ENCODE peak calls at places on chromosomes 6 and 20, in six cellular contexts. One of them, this sample, is unnamed. For H3K36me3, the result is how much of the 10 kb centered on the place peaks cover.

GRCh38 chr20:24762791-24763350 is 186.2 kb upstream of the CST7 start:
- DNase-seq in SK-N-SH: no peak
- DNase-seq in fibroblast of lung: no peak
- DNase-seq in astrocyte: no peak
- DNase-seq in GM23248: no peak
- DNase-seq in PC-3: no peak
- DNase-seq in this sample: no peak

GRCh38 chr6:150813319-150813992 is 52.0 kb upstream of the MTHFD1L start:
- DNase-seq in SK-N-SH: no peak
- DNase-seq in fibroblast of lung: peak
- DNase-seq in astrocyte: peak
- DNase-seq in GM23248: peak
- DNase-seq in PC-3: peak
- DNase-seq in this sample: no peak

GRCh38 chr20:6081236-6081635 is 27.4 kb upstream of the LRRN4 start:
- DNase-seq in SK-N-SH: no peak
- DNase-seq in fibroblast of lung: peak
- DNase-seq in astrocyte: peak
- DNase-seq in GM23248: peak
- DNase-seq in PC-3: peak
- DNase-seq in this sample: no peak

GRCh38 chr20:3710027-3710426 is 2.4 kb downstream of the SIGLEC1 start:
- DNase-seq in SK-N-SH: no peak
- DNase-seq in fibroblast of lung: no peak
- DNase-seq in astrocyte: no peak
- DNase-seq in GM23248: no peak
- DNase-seq in PC-3: no peak
- DNase-seq in this sample: no peak

GRCh38 chr6:64680446-64680845 is 1026.6 kb downstream of the EYS start:
- DNase-seq in SK-N-SH: no peak
- DNase-seq in fibroblast of lung: peak
- DNase-seq in astrocyte: peak
- DNase-seq in GM23248: no peak
- DNase-seq in PC-3: peak
- DNase-seq in this sample: no peak

GRCh38 chr20:62165762-62166399 is 16.9 kb upstream of the MTG2 start:
- DNase-seq in SK-N-SH: no peak
- DNase-seq in fibroblast of lung: no peak
- DNase-seq in astrocyte: no peak
- DNase-seq in GM23248: no peak
- DNase-seq in PC-3: no peak
- DNase-seq in this sample: no peak

GRCh38 chr6:41577865-41578713 is 31.9 kb downstream of the FOXP4 start:
- DNase-seq in SK-N-SH: peak
- DNase-seq in fibroblast of lung: peak
- DNase-seq in astrocyte: peak
- DNase-seq in GM23248: peak
- DNase-seq in PC-3: peak
- DNase-seq in this sample: peak

GRCh38 chr6:93496548-93496947 is 77.2 kb upstream of the EPHA7 start:
- DNase-seq in SK-N-SH: no peak
- DNase-seq in fibroblast of lung: no peak
- DNase-seq in astrocyte: no peak
- DNase-seq in GM23248: no peak
- DNase-seq in PC-3: peak
- DNase-seq in this sample: no peak

GRCh38 chr6:46352541-46353267 is 138.5 kb downstream of the RCAN2 start:
- DNase-seq in SK-N-SH: no peak
- DNase-seq in fibroblast of lung: no peak
- DNase-seq in astrocyte: no peak
- DNase-seq in GM23248: no peak
- DNase-seq in PC-3: peak
- DNase-seq in this sample: no peak

GRCh38 chr20:41425180-41425884 is 58.7 kb upstream of the EMILIN3 start:
- DNase-seq in SK-N-SH: no peak
- DNase-seq in fibroblast of lung: peak
- DNase-seq in astrocyte: peak
- DNase-seq in GM23248: peak
- DNase-seq in PC-3: no peak
- DNase-seq in this sample: no peak
- H3K36me3 ChIP-seq in SK-N-SH: half or more
- H3K36me3 ChIP-seq in fibroblast of lung: under half
- H3K36me3 ChIP-seq in astrocyte: under half
- H3K36me3 ChIP-seq in GM23248: under half
- H3K36me3 ChIP-seq in PC-3: under half
- H3K36me3 ChIP-seq in this sample: under half

GRCh38 chr6:155524249-155524651 is 68.6 kb upstream of the NOX3 start:
- DNase-seq in SK-N-SH: no peak
- DNase-seq in fibroblast of lung: peak
- DNase-seq in astrocyte: peak
- DNase-seq in GM23248: peak
- DNase-seq in PC-3: peak
- DNase-seq in this sample: no peak
- H2AFZ ChIP-seq in SK-N-SH: no peak
- H2AFZ ChIP-seq in fibroblast of lung: no peak
- H2AFZ ChIP-seq in astrocyte: no peak
- H2AFZ ChIP-seq in GM23248: no peak
- H2AFZ ChIP-seq in PC-3: peak
- H2AFZ ChIP-seq in this sample: no peak

GRCh38 chr6:160085226-160085625 is 36.4 kb upstream of the SLC22A1 start:
- DNase-seq in SK-N-SH: no peak
- DNase-seq in fibroblast of lung: no peak
- DNase-seq in astrocyte: no peak
- DNase-seq in GM23248: no peak
- DNase-seq in PC-3: no peak
- DNase-seq in this sample: no peak
- H3K36me3 ChIP-seq in SK-N-SH: half or more
- H3K36me3 ChIP-seq in fibroblast of lung: under half
- H3K36me3 ChIP-seq in astrocyte: under half
- H3K36me3 ChIP-seq in GM23248: under half
- H3K36me3 ChIP-seq in PC-3: under half
- H3K36me3 ChIP-seq in this sample: under half

DNA sequence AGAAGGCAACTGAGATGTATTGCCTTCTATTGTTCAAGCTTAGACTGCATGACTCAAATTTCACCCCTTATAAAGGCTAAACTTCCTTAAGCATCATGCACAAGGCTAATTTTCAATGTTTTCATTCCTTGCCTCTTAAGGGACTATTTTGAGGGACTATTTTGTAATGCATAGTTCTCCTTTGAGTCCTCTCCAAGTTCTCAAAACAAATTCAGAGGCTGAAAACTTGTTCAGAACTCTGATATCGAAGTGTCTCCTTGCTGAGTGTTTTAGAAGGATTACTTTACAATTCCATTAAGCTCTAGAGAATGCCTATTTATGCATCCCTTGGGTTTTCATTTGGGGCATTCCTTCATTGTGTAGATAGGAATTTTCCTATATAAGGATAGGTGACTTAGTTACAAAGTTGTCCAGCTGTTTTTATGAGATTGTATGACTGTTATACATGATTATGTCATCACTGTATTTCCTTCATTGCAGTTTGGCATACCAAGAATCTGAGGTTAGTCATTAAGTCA is 41.7 kb downstream of the COL19A1 start:
- DNase-seq in SK-N-SH: no peak
- DNase-seq in fibroblast of lung: peak
- DNase-seq in astrocyte: peak
- DNase-seq in GM23248: peak
- DNase-seq in PC-3: no peak
- DNase-seq in this sample: no peak
- H2AFZ ChIP-seq in SK-N-SH: no peak
- H2AFZ ChIP-seq in fibroblast of lung: no peak
- H2AFZ ChIP-seq in astrocyte: peak
- H2AFZ ChIP-seq in GM23248: no peak
- H2AFZ ChIP-seq in PC-3: no peak
- H2AFZ ChIP-seq in this sample: no peak

DNA sequence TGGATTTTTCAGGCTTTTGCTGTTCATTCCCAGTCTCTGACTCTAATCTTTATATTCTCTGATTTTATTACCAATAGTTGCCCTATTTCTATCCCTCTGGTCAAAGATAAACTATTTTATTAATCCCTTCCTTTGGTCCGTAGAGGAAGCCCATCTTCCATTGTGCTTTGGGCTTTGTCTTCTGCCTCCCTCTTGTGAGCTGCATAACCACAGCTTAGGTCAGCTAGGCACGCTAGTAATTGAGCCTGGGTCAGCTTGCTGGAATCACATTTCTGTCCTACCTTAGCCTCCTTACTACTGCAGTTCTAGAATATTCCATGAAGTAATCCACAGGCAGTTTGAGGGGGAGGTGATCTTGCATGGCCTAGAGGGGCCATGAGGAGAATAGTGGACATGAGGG is 49.4 kb downstream of the TRMT11 start:
- DNase-seq in SK-N-SH: no peak
- DNase-seq in fibroblast of lung: no peak
- DNase-seq in astrocyte: no peak
- DNase-seq in GM23248: no peak
- DNase-seq in PC-3: no peak
- DNase-seq in this sample: no peak
- H3K36me3 ChIP-seq in SK-N-SH: half or more
- H3K36me3 ChIP-seq in fibroblast of lung: under half
- H3K36me3 ChIP-seq in astrocyte: under half
- H3K36me3 ChIP-seq in GM23248: under half
- H3K36me3 ChIP-seq in PC-3: under half
- H3K36me3 ChIP-seq in this sample: half or more

GRCh38 chr6:74250161-74250560 is 554.2 kb downstream of the CD109 start:
- DNase-seq in SK-N-SH: no peak
- DNase-seq in fibroblast of lung: peak
- DNase-seq in astrocyte: peak
- DNase-seq in GM23248: no peak
- DNase-seq in PC-3: no peak
- DNase-seq in this sample: no peak
- H2AFZ ChIP-seq in SK-N-SH: no peak
- H2AFZ ChIP-seq in fibroblast of lung: no peak
- H2AFZ ChIP-seq in astrocyte: no peak
- H2AFZ ChIP-seq in GM23248: no peak
- H2AFZ ChIP-seq in PC-3: no peak
- H2AFZ ChIP-seq in this sample: no peak

GRCh38 chr6:161100072-161100471 is 108.5 kb downstream of the MAP3K4 start:
- DNase-seq in SK-N-SH: no peak
- DNase-seq in fibroblast of lung: no peak
- DNase-seq in astrocyte: no peak
- DNase-seq in GM23248: no peak
- DNase-seq in PC-3: no peak
- DNase-seq in this sample: no peak
- H3K36me3 ChIP-seq in SK-N-SH: half or more
- H3K36me3 ChIP-seq in fibroblast of lung: under half
- H3K36me3 ChIP-seq in astrocyte: under half
- H3K36me3 ChIP-seq in GM23248: under half
- H3K36me3 ChIP-seq in PC-3: under half
- H3K36me3 ChIP-seq in this sample: under half

DNA sequence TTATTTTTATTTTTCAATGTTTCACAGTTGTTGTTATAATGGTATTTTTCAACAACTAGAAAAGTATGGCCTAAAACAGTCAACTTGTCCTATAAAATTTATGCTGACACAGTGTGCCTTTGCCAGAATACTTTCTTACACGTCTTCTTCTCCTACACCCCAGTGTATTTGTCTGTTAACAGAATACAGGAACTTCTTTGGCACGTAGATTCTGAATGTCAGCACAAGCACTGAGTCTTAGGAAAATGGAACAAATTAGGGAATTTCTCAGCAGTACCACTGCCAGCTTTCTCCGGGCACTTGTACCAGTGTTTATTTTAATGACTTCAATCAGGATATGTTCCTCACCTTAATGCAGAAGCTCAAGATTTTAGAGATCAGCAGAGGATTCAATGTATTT is 26.7 kb upstream of the AKIRIN2 start:
- DNase-seq in SK-N-SH: no peak
- DNase-seq in fibroblast of lung: no peak
- DNase-seq in astrocyte: no peak
- DNase-seq in GM23248: no peak
- DNase-seq in PC-3: no peak
- DNase-seq in this sample: no peak
- H2AFZ ChIP-seq in SK-N-SH: no peak
- H2AFZ ChIP-seq in fibroblast of lung: no peak
- H2AFZ ChIP-seq in astrocyte: no peak
- H2AFZ ChIP-seq in GM23248: peak
- H2AFZ ChIP-seq in PC-3: no peak
- H2AFZ ChIP-seq in this sample: no peak

This sample was measured in Karpas-422.